ENCODE peak calls at places on chromosomes 7 and 10, in four cellular contexts. U, D, F and C are unnamed samples.
A peak's percentile ranks its signal among the peaks of the same experiment; 100 is the strongest.

GRCh38 chr10:17229016-17229716 is 1.1 kb downstream of the VIM start:
- DNase-seq in F (peak; percentile 91), U (peak; percentile 95), D (peak; percentile 82), C (peak; percentile 94)

GRCh38 chr7:128321044-128321422 is 22.7 kb downstream of the RBM28 start:
- DNase-seq in D (no peak), F (no peak), U (no peak), C (no peak)

GRCh38 chr10:97771055-97771811 is 566 bp downstream of the SFRP5 start:
- DNase-seq in F (no peak), U (peak; percentile 23), D (no peak), C (peak; percentile 18)

GRCh38 chr10:82887488-82887887 is 1012.5 kb downstream of the NRG3 start:
- DNase-seq in U (no peak), F (no peak), D (no peak), C (no peak)

GRCh38 chr7:773622-773915 is 46.5 kb upstream of the PRKAR1B start:
- DNase-seq in U (no peak), F (no peak), D (no peak), C (no peak)

GRCh38 chr7:94655884-94656657 is at the start of gene SGCE:
- DNase-seq in F (peak; percentile 68), U (peak; percentile 86), D (peak; percentile 70), C (peak; percentile 85)

GRCh38 chr10:15504101-15504840 is 133.2 kb upstream of the FAM171A1 start:
- DNase-seq in D (no peak), F (no peak), U (no peak), C (peak; percentile 16)

GRCh38 chr10:76350583-76350982 is 919.2 kb downstream of the LRMDA start:
- DNase-seq in F (no peak), D (no peak), U (no peak), C (no peak)

GRCh38 chr7:116706668-116707126 is 34.7 kb downstream of the MET start:
- DNase-seq in F (no peak), D (no peak), U (no peak), C (peak; percentile 49)

GRCh38 chr7:46170792-46171191 is 249.7 kb upstream of the IGFBP3 start:
- DNase-seq in F (no peak), D (no peak), U (no peak), C (no peak)

GRCh38 chr7:157875230-157876179 is 538.7 kb downstream of the DNAJB6 start:
- DNase-seq in F (no peak), D (peak; percentile 41), U (peak; percentile 88), C (no peak)

GRCh38 chr7:158602905-158603772 is 15.5 kb upstream of the PTPRN2 start:
- DNase-seq in F (no peak), U (no peak), D (no peak), C (peak; percentile 8)

GRCh38 chr7:141920281-141920680 is 4.1 kb downstream of the OR9A4 start:
- DNase-seq in D (no peak), F (no peak), U (no peak), C (no peak)

GRCh38 chr10:67549390-67549789 is 146.6 kb downstream of the CTNNA3 start:
- DNase-seq in D (no peak), F (no peak), U (peak; percentile 17), C (peak; percentile 35)

GRCh38 chr7:118590107-118590506 is 365.6 kb downstream of the ANKRD7 start:
- DNase-seq in F (no peak), U (peak; percentile 25), D (no peak), C (peak; percentile 0)

GRCh38 chr7:22121702-22122474 is 176.2 kb upstream of the CDCA7L start:
- DNase-seq in U (peak; percentile 60), D (no peak), F (no peak), C (peak; percentile 83)

GRCh38 chr10:132942101-132942739 is at the start of gene CFAP46:
- DNase-seq in D (no peak), U (peak; percentile 83), F (peak; percentile 57), C (peak; percentile 63)

GRCh38 chr10:60305394-60305892 is 84.2 kb downstream of the ANK3 start:
- DNase-seq in U (no peak), F (no peak), D (no peak), C (peak; percentile 48)

GRCh38 chr7:128697301-128697905 is 25.3 kb downstream of the GARIN1A start:
- DNase-seq in U (peak; percentile 52), F (peak; percentile 26), D (peak; percentile 60), C (peak; percentile 66)

GRCh38 chr10:100829103-100829870 is 83.5 kb upstream of the SLF2 start:
- DNase-seq in U (no peak), F (no peak), D (no peak), C (no peak)

GRCh38 chr10:132452651-132453469 is 55.9 kb downstream of the PWWP2B start:
- DNase-seq in U (peak; percentile 86), F (peak; percentile 85), D (peak; percentile 96), C (peak; percentile 59)

GRCh38 chr7:92092210-92092609 is 42.1 kb downstream of the CYP51A1 start:
- DNase-seq in U (no peak), D (no peak), F (no peak), C (no peak)
- TF ChIP-seq CTCF in U (no peak), D (no peak), F (no peak), C (no peak)

GRCh38 chr10:37488792-37489657 is 363.6 kb downstream of the ANKRD30A start:
- DNase-seq in F (no peak), D (no peak), U (no peak), C (no peak)
- H3K4me3 ChIP-seq in F (no peak overlapping the region), D (no peak overlapping the region), U (no peak overlapping the region), C (no peak overlapping the region)

GRCh38 chr7:131068604-131069021 is 259.1 kb upstream of the MKLN1 start:
- DNase-seq in F (no peak), U (no peak), D (no peak), C (peak; percentile 39)
- TF ChIP-seq CTCF in F (peak; percentile 43), U (no peak), D (no peak), C (peak; percentile 41)

DNA sequence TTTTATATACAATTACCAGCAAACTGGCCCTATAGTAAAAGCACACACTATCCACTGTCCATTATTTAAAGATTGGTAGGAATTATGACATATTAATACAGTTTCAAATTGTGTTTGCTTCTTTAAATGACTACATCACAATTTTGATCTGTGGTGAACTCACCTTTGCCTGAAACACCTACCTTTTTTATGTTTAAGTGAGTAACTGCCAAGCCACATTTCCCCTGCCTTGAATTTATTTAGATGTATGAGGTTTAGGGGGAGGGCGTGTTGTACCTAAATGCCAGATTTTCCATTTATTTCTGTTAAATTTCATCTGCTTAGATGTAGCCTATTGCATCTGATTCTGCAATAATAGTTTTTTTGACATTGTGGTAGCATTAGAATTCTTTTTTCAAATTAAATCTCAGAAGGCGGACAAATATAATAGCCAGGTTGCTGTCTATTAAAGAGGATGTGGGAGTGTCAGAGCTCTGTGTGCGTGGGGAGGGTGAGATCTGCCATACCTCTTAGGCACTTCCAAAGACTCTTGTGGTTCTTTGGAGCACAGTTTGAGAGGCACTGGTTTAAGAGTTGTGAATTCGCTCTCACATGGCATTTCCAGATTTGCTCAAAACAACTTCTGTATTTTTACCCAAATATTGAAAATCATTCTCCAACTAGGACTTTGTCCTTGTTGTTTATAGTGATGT is 13.8 kb downstream of the PIK3CG start:
- DNase-seq in F (no peak), U (no peak), D (no peak), C (no peak)
- H3K4me3 ChIP-seq in F (no peak overlapping the region), U (no peak overlapping the region), D (no peak overlapping the region), C (no peak overlapping the region)

GRCh38 chr7:83365746-83366145 is 203.1 kb upstream of the PCLO start:
- DNase-seq in U (no peak), F (no peak), D (no peak), C (peak; percentile 33)

GRCh38 chr7:83362786-83363185 is 200.1 kb upstream of the PCLO start:
- DNase-seq in F (no peak), U (no peak), D (no peak), C (peak; percentile 8)

GRCh38 chr7:83366629-83367028 is 203.9 kb upstream of the PCLO start:
- DNase-seq in F (no peak), D (no peak), U (no peak), C (no peak)
- TF ChIP-seq CTCF in F (no peak), D (no peak), U (no peak), C (no peak)

GRCh38 chr10:75109459-75109778 is 2.0 kb upstream of the SAMD8 start:
- DNase-seq in F (no peak), D (no peak), U (peak; percentile 6), C (no peak)
- H3K4me3 ChIP-seq in F (no peak overlapping the region), D (no peak overlapping the region), U (no peak overlapping the region), C (no peak overlapping the region)

DNA sequence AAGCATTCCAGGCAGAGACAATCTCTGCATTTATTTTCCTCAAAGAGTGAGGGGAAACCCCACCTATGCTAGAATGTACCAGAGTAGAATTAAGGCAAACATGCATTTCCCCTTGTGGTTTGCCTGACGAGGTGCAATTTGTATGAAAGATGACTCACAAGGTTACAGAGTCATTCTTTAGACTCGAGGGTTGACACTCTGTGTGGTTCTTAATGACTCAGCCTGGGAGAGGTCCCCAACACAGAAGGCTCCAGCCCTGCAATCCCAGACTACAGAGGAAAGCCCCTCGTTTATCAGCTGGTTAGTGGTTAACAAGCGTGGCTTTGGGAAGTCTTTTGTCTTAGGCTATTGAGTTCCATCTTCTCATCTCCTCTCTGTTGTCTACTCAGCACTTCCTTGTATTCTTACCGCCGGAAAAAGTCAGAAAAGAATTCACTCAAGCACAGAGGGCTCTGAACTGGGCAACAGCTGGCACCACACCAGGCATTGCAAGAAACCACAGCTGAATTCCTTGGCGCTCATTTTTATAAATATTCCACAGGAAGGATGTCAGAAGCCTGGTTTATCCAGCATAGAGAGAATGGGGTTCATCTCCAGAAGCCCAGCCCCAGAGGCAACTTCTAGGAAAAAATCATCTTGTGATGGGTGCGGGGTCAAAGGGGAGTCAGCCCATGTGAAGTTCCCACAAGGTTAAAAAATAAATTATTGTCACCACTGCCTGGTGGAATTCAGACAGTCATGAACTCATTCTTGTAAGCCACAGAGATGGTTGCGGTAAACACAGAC is 24.4 kb upstream of the SVIL start:
- DNase-seq in F (no peak), U (no peak), D (no peak), C (peak; percentile 99)
- TF ChIP-seq CTCF in F (peak; percentile 23), U (peak; percentile 9), D (no peak), C (peak; percentile 60)